ENCODE peak calls at places on chromosomes 16 and 17, in nine cellular contexts. R is pancreas; K is naive thymus-derived CD4-positive, alpha-beta T cell; D is heart left ventricle; H is CD4-positive, CD25-positive, alpha-beta regulatory T cell; G is adrenal gland; A is GM23338; S is CD8-positive, alpha-beta T cell; Y is cardiac muscle cell. Z is an unnamed sample.

GRCh38 chr17:36920032-36921000 is 17.0 kb upstream of the LHX1 start:
- DNase-seq in K (no peak), A (no peak), S (no peak), R (no peak), H (no peak), D (no peak), Y (peak; percentile 72), G (no peak), Z (no peak)

GRCh38 chr16:23464196-23464595 is 11.2 kb upstream of the COG7 start:
- DNase-seq in R (no peak), K (no peak), H (no peak), A (no peak), G (no peak), S (no peak), Y (no peak), D (no peak), Z (peak; percentile 30)

GRCh38 chr17:61442878-61443474 is 9.2 kb upstream of the TBX4 start:
- DNase-seq in A (no peak), G (no peak), D (no peak), H (no peak), S (no peak), R (no peak), Y (no peak), K (no peak), Z (no peak)

GRCh38 chr17:17554266-17554665 is 37.2 kb downstream of the PEMT start:
- DNase-seq in A (no peak), Y (no peak), D (peak; percentile 17), H (no peak), S (no peak), G (no peak), K (no peak), R (peak; percentile 6), Z (peak; percentile 67)

GRCh38 chr16:11977206-11978041 is 890 bp downstream of the SNX29 start:
- DNase-seq in Y (no peak), G (peak; percentile 22), K (no peak), H (no peak), S (no peak), R (no peak), A (no peak), D (no peak), Z (peak; percentile 61)

GRCh38 chr17:21019976-21020575 is 22.7 kb downstream of the USP22 start:
- DNase-seq in A (peak; percentile 44), R (no peak), H (peak; percentile 46), S (no peak), Y (no peak), K (no peak), G (no peak), D (no peak), Z (peak; percentile 69)

GRCh38 chr17:53516643-53517042 is 306.1 kb upstream of the KIF2B start:
- DNase-seq in K (no peak), R (no peak), S (no peak), A (peak; percentile 73), H (no peak), Y (peak; percentile 51), G (no peak), D (no peak), Z (no peak)

GRCh38 chr17:34692932-34693331 is 113.5 kb downstream of the TMEM132E start:
- DNase-seq in A (no peak), G (no peak), K (no peak), H (no peak), R (no peak), Y (no peak), S (no peak), D (no peak), Z (no peak)

GRCh38 chr17:17246879-17247278 is 9.9 kb upstream of the FLCN start:
- DNase-seq in Y (no peak), H (no peak), R (no peak), S (no peak), K (no peak), A (no peak), G (no peak), D (no peak), Z (peak; percentile 10)

GRCh38 chr17:78908426-78908825 is 5.4 kb upstream of the CEP295NL start:
- DNase-seq in A (no peak), R (peak; percentile 85), S (no peak), Y (no peak), D (no peak), G (peak; percentile 44), K (no peak), H (no peak), Z (peak; percentile 60)

GRCh38 chr16:53034306-53034705 is 18.4 kb downstream of the CHD9NB start:
- DNase-seq in K (no peak), S (no peak), D (no peak), A (no peak), H (no peak), G (no peak), R (no peak), Y (no peak), Z (no peak)

GRCh38 chr16:21708533-21709115 is 44.9 kb downstream of the OTOA start:
- DNase-seq in R (peak; percentile 67), D (peak; percentile 56), G (peak; percentile 83), S (peak; percentile 76), Y (peak; percentile 80), K (peak; percentile 71), H (peak; percentile 80), A (peak; percentile 91), Z (peak; percentile 89)

GRCh38 chr16:31489616-31490584 is 7.0 kb downstream of the SLC5A2 start:
- DNase-seq in R (no peak), H (no peak), D (no peak), A (no peak), Y (no peak), G (no peak), K (no peak), S (no peak), Z (no peak)

DNA sequence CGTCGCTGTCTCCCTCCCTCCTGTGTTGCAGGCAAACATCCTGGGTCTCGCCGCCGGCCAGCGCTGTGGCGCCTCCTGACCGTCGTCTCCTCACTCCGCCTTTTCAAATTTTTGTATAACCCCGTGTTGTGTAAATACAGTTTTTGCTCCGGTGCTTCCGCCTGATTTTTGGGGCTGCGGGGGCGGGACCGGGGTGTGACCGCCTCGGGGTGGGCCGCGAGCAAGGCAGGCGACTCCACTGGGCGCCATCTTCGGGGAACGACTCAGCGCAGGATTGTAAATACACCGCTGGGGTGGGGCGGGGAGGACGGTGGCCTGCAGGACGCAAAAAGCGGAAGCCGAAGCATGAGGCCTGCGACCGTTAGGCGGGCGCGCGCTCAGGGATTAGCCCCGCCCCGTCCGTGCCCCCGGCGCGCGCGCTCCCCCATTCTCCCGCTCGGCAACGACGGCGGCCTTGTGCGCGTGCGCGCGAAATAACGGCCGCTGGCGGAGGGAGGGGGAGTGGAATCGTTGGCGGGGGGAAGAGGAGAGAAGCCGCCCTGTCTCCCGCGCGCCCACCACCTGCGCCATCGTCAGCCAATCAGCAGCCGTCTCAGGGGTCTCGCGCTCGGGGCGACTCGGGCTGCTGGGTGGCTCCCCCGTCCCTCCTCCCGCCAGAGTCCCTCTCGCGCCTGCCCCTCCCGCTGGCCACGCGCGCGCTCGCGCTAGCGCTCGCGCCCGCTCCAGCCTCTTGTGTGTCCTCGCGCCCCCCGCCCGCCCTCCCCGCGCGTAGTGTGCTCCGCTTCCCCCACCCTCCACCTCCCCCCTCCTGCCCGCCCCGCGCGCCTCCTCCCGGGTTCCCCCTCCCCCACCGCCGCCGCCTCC is 865 bp upstream of the MAZ start:
- DNase-seq in H (peak; percentile 98), D (peak; percentile 99), K (peak; percentile 98), A (peak; percentile 97), R (peak; percentile 97), Y (peak; percentile 96), S (peak; percentile 95), G (peak; percentile 98), Z (peak; percentile 99)
- H3K4me1 ChIP-seq in H (peaks cover 46% of the 10 kb centered on the region), D (peaks cover 45% of the 10 kb centered on the region), K (peaks cover 39% of the 10 kb centered on the region), A (peaks cover 47% of the 10 kb centered on the region), R (no peaks in the 10 kb centered on the region), Y (peaks cover 23% of the 10 kb centered on the region), S (peaks cover 41% of the 10 kb centered on the region), G (peaks cover 23% of the 10 kb centered on the region), Z (peaks cover 39% of the 10 kb centered on the region)

GRCh38 chr17:76868669-76869208 is 535 bp downstream of the MGAT5B start:
- DNase-seq in S (no peak), H (no peak), D (no peak), Y (no peak), A (peak; percentile 50), R (no peak), G (no peak), K (no peak), Z (no peak)

GRCh38 chr17:76871668-76872067 is 3.5 kb downstream of the MGAT5B start:
- DNase-seq in S (no peak), A (no peak), H (no peak), R (no peak), Y (no peak), G (no peak), K (no peak), D (no peak), Z (no peak)

GRCh38 chr17:76869209-76869877 is 1.1 kb downstream of the MGAT5B start:
- DNase-seq in A (peak; percentile 66), K (no peak), S (no peak), H (no peak), R (no peak), Y (no peak), D (no peak), G (no peak), Z (no peak)

GRCh38 chr17:76868176-76868668 is at the start of gene MGAT5B:
- DNase-seq in S (peak; percentile 49), Y (peak; percentile 91), H (peak; percentile 69), G (peak; percentile 79), R (peak; percentile 84), K (peak; percentile 59), D (peak; percentile 88), A (peak; percentile 92), Z (peak; percentile 83)

DNA sequence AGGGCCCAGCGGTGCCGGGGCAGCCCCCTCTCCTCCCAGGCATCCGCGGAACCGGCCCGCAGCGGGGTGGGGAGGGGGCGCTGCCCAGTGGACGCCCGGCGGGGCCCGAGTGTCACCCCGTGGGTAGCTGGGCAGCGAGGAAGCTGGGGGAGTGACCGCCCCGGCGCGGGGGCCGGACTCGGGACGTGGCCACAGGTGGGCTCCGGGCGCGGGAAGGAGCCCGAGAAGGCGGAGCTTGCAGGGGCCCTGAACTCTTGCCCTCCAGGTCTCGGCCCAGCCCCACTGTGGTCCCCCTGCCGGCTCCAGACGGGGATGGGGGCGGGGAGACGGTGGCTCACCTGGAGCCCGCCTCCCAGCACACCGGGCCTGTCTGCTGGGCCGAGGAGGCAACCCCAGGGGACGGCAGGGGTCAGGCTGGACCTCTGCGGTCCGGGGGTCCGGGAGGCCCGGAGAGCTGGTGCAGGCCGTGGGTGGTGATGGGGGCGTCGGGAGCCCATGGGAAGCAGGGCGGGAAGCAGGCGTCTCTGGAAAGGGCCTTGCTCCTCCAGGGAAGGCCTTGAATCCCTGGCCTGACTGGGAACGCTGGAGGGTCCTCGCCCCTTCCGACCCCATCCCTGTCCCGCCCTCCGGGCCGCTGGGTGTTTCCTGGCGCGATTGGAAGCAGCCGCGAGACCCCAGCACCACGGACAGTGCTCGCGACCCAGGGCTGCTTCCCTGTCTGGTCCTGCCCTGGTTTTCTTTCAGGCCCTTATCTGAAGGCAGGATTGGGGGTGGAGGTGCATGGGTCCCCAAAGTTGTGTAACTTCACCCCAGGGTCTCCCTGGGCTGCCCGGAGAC is 1.9 kb downstream of the MGAT5B start:
- DNase-seq in G (no peak), K (no peak), D (no peak), S (no peak), Y (peak; percentile 56), H (no peak), R (no peak), A (peak; percentile 77), Z (no peak)
- H3K27ac ChIP-seq in G (no peak overlapping the region), K (no peak overlapping the region), D (no peak overlapping the region), S (no peak overlapping the region), Y (no peak overlapping the region), H (no peak overlapping the region), R (no peak overlapping the region), A (no peak overlapping the region), Z (no peak overlapping the region)

GRCh38 chr16:85304337-85304736 is 192.1 kb upstream of the CIBAR2 start:
- DNase-seq in S (no peak), K (no peak), D (no peak), A (no peak), Y (no peak), R (no peak), G (no peak), H (no peak), Z (no peak)
- H3K4me1 ChIP-seq in S (peaks cover 62% of the 10 kb centered on the region), K (peaks cover 62% of the 10 kb centered on the region), D (peaks cover 51% of the 10 kb centered on the region), A (peaks cover 25% of the 10 kb centered on the region), Y (peaks cover 56% of the 10 kb centered on the region), R (peaks cover 23% of the 10 kb centered on the region), G (peaks cover 49% of the 10 kb centered on the region), H (peaks cover 57% of the 10 kb centered on the region), Z (peaks cover 43% of the 10 kb centered on the region)

GRCh38 chr16:46736695-46737094 is 11.4 kb downstream of the MYLK3 start:
- DNase-seq in G (no peak), A (no peak), D (no peak), K (no peak), Y (no peak), H (no peak), S (no peak), R (no peak), Z (peak; percentile 53)
- H3K27ac ChIP-seq in G (no peak overlapping the region), A (no peak overlapping the region), D (peak overlapping the region; percentile 5), K (no peak overlapping the region), Y (peak overlapping the region; percentile 76), H (no peak overlapping the region), S (no peak overlapping the region), R (no peak overlapping the region), Z (peak overlapping the region; percentile 18)